ENCODE peak calls at places on chromosomes 12 and 14, in eight cellular contexts. F is kidney glomerular epithelial cell; N is RPMI8226; O is sciatic nerve; A is stimulated activated CD4-positive, alpha-beta T cell treated with anti-CD3 and anti-CD28 coated beads, TNF-alpha, amount 100 ng/mL, for 1 hour; C is GM10248; L is central memory CD4-positive, alpha-beta T cell; I is activated B cell treated with CpG ODN at 0.5 μM for 24 hours. G is an unnamed sample.

GRCh38 chr14:100531591-100532121 is 55.6 kb downstream of the BEGAIN start:
- DNase-seq in F (no peak), N (no peak), O (no peak), A (no peak), C (no peak), L (no peak), I (no peak), G (no peak)

GRCh38 chr14:73973497-73973896 is 23.4 kb downstream of the COQ6 start:
- DNase-seq in F (no peak), N (no peak), O (no peak), A (no peak), C (no peak), L (no peak), I (no peak), G (no peak)

GRCh38 chr12:12788675-12789368 is 3.4 kb downstream of the APOLD1 start:
- DNase-seq in F (peak), N (peak), O (peak), A (peak), C (peak), L (peak), I (no peak), G (peak)

GRCh38 chr12:112386726-112387125 is 4.5 kb upstream of the HECTD4 start:
- DNase-seq in F (no peak), N (no peak), O (no peak), A (no peak), C (no peak), L (no peak), I (no peak), G (no peak)

GRCh38 chr12:40105265-40105514 is 691 bp downstream of the SLC2A13 start:
- DNase-seq in F (peak), N (no peak), O (peak), A (no peak), C (no peak), L (no peak), I (no peak), G (no peak)

GRCh38 chr12:119565404-119565803 is 28.2 kb upstream of the TMEM233 start:
- DNase-seq in F (no peak), N (no peak), O (no peak), A (no peak), C (no peak), L (no peak), I (no peak), G (no peak)

GRCh38 chr14:101889366-101889765 is 75.0 kb upstream of the DYNC1H1 start:
- DNase-seq in F (no peak), N (no peak), O (no peak), A (no peak), C (no peak), L (no peak), I (no peak), G (no peak)

GRCh38 chr14:75917322-75918251 is 64.2 kb downstream of the TGFB3 start:
- DNase-seq in F (no peak), N (no peak), O (no peak), A (no peak), C (no peak), L (no peak), I (no peak), G (no peak)

GRCh38 chr12:122062832-122063690 is 15.5 kb upstream of the MLXIP start:
- DNase-seq in F (peak), N (no peak), O (peak), A (no peak), C (no peak), L (no peak), I (no peak), G (no peak)

GRCh38 chr12:101696477-101697196 is 803 bp upstream of the CHPT1 start:
- DNase-seq in F (no peak), N (no peak), O (peak), A (no peak), C (peak), L (no peak), I (peak), G (peak)

GRCh38 chr14:50920482-50921225 is 23.6 kb downstream of the PYGL start:
- DNase-seq in F (peak), N (no peak), O (no peak), A (no peak), C (no peak), L (no peak), I (no peak), G (no peak)

GRCh38 chr14:26775765-26776577 is 178.1 kb upstream of the NOVA1 start:
- DNase-seq in F (peak), N (no peak), O (no peak), A (no peak), C (no peak), L (no peak), I (no peak), G (no peak)

GRCh38 chr12:75635606-75636444 is 124.4 kb upstream of the KRR1 start:
- DNase-seq in F (peak), N (peak), O (no peak), A (no peak), C (peak), L (peak), I (no peak), G (peak)